ENCODE peak calls at places on chromosome 17, in eight cellular contexts. Q, M, X, V, H, G, U and T are unnamed samples.

GRCh38 chr17:4147751-4148310 is 4.8 kb downstream of the CYB5D2 start:
- DNase-seq in Q (no peak), M (no peak), X (no peak), V (no peak), H (peak), G (no peak), U (no peak), T (no peak)

GRCh38 chr17:50353600-50354195 is 7.8 kb downstream of the XYLT2 start:
- DNase-seq in Q (no peak), M (no peak), X (no peak), V (no peak), H (no peak), G (no peak), U (no peak), T (no peak)

GRCh38 chr17:66467766-66468165 is 165.4 kb downstream of the PRKCA start:
- DNase-seq in Q (no peak), M (no peak), X (no peak), V (no peak), H (peak), G (no peak), U (no peak), T (no peak)

GRCh38 chr17:32822996-32823395 is 53.9 kb downstream of the MYO1D start:
- DNase-seq in Q (no peak), M (no peak), X (no peak), V (no peak), H (no peak), G (no peak), U (no peak), T (no peak)

GRCh38 chr17:34797724-34798123 is 163.5 kb downstream of the CCT6B start:
- DNase-seq in Q (no peak), M (no peak), X (peak), V (no peak), H (peak), G (no peak), U (no peak), T (no peak)

GRCh38 chr17:41534899-41535546 is 6.9 kb upstream of the KRT19 start:
- DNase-seq in Q (no peak), M (no peak), X (no peak), V (no peak), H (no peak), G (no peak), U (no peak), T (peak)

GRCh38 chr17:51741447-51741846 is 417.1 kb downstream of the CA10 start:
- DNase-seq in Q (no peak), M (no peak), X (no peak), V (no peak), H (no peak), G (no peak), U (no peak), T (no peak)

GRCh38 chr17:6430769-6431168 is 4.2 kb downstream of the AIPL1 start:
- DNase-seq in Q (no peak), M (no peak), X (no peak), V (no peak), H (no peak), G (no peak), U (no peak), T (no peak)

GRCh38 chr17:30922235-30922993 is 669 bp downstream of the ADAP2 start:
- DNase-seq in Q (no peak), M (peak), X (peak), V (no peak), H (no peak), G (no peak), U (no peak), T (peak)

GRCh38 chr17:78032166-78032565 is 73.7 kb downstream of the TNRC6C start:
- DNase-seq in Q (no peak), M (no peak), X (no peak), V (no peak), H (peak), G (no peak), U (no peak), T (no peak)
- TF ChIP-seq CTCF in Q (no peak), M (no peak), X (no peak), V (no peak), H (no peak), G (no peak), U (no peak), T (no peak)

DNA sequence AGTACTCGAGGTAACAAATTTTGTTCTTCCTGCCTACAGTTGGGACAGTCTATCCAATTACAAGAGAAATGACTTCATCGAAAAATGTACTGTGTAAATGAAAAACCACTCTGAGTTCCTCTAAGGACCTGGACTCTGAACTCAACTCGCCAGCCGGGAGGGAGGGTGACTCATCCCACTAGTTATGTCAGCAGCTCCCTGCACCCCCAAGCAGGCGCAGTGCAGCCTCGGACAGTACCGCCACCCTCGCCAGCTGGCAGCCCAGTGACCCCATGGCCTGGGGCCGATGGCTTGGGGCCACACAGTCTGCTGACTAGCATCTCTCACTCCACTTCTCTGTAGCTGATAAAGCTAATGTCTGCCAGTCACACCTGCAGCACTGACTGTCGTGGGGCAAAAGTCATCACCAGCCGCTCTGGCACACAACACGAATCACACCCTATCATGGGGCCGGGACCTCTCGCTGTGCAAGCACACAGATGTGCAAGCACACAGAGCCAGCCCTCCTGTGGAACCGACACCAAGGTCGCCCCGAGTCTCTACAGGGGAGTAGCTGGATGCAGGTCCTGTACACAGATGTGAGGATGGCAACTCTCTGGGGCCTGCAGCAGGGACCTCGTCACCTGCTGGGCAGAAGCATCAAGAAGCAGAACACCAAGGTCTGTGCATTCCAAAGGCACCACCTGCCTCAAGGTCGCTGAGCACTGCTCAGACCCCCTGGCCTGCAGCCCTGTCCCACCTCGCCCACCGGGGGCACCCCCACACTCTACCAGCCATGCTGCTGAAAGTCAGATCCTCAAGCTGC is 5.7 kb downstream of the CSNK1D start:
- DNase-seq in Q (peak), M (peak), X (no peak), V (peak), H (peak), G (no peak), U (peak), T (peak)
- TF ChIP-seq CTCF in Q (no peak), M (no peak), X (no peak), V (no peak), H (no peak), G (no peak), U (no peak), T (no peak)

GRCh38 chr17:47884905-47885735 is 10.9 kb upstream of the SP2 start:
- DNase-seq in Q (no peak), M (no peak), X (no peak), V (no peak), H (no peak), G (no peak), U (no peak), T (no peak)
- TF ChIP-seq CTCF in Q (no peak), M (no peak), X (no peak), V (no peak), H (no peak), G (no peak), U (no peak), T (no peak)

GRCh38 chr17:7563115-7563869 is 1.6 kb downstream of the SENP3 start:
- DNase-seq in Q (no peak), M (no peak), X (no peak), V (no peak), H (no peak), G (no peak), U (no peak), T (no peak)

GRCh38 chr17:7562208-7562605 is 488 bp downstream of the SENP3 start:
- DNase-seq in Q (no peak), M (no peak), X (no peak), V (no peak), H (no peak), G (no peak), U (no peak), T (no peak)

GRCh38 chr17:7560172-7561027 is 1.3 kb upstream of the SENP3 start:
- DNase-seq in Q (no peak), M (peak), X (peak), V (peak), H (peak), G (no peak), U (no peak), T (peak)

GRCh38 chr17:7561028-7561575 is 617 bp upstream of the SENP3 start:
- DNase-seq in Q (no peak), M (peak), X (peak), V (peak), H (peak), G (peak), U (peak), T (peak)

DNA sequence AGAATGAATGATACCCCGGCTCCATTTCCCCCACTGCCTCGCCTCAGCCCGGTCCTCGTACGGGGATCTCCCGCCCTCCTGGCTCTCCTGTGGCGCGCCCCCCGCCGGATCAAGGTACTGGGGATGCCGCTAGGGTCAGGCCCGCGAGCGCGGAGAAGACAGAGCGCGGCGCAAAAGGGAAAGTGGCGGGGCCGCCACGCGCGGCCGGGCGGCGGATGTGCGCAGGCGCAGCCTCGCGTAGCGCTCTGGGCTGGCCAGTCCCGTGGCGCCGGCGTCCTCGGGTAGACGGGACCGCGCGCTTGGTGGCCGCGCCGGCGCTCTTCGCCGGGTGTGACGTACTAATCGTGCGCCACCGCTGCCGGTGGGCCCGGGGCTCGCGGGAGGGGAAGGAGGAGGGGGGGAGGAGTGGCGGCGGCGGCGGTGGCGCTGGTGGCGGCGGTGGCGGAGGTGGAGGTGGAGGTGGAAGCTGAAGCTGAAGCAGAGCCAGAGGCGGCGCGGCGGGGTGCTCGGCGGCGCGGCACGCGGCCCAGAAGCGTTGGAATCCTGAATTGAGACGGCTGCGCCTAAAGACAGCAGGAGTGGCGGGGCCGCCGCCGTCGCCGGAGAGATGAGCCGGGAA is at the start of gene SENP3:
- DNase-seq in Q (no peak), M (peak), X (peak), V (peak), H (peak), G (peak), U (no peak), T (peak)
- TF ChIP-seq CTCF in Q (no peak), M (no peak), X (no peak), V (no peak), H (no peak), G (no peak), U (no peak), T (no peak)

DNA sequence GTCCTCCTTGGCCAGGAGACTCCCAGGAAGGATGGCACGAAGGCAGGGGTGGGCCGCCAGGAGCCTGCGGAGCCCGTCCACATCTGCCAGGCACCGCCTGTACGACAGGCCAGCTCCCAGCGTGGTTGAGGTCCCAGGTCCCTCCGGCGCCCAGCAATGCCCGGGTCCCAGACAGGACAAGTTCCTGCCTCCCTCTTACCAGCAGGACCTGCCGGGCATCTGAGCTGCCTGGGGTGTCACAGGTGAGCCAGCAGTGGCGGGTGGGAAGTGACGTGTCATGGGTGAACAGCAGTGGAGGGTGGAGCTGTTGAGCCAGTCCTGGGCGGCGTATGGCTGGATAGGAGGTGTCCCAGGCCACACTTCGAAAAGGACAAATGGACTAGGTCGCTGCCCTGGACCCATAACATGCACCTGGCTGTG is 15.7 kb upstream of the BAHCC1 start:
- DNase-seq in Q (no peak), M (no peak), X (no peak), V (no peak), H (no peak), G (no peak), U (no peak), T (no peak)
- TF ChIP-seq CTCF in Q (no peak), M (no peak), X (no peak), V (no peak), H (no peak), G (no peak), U (no peak), T (no peak)

DNA sequence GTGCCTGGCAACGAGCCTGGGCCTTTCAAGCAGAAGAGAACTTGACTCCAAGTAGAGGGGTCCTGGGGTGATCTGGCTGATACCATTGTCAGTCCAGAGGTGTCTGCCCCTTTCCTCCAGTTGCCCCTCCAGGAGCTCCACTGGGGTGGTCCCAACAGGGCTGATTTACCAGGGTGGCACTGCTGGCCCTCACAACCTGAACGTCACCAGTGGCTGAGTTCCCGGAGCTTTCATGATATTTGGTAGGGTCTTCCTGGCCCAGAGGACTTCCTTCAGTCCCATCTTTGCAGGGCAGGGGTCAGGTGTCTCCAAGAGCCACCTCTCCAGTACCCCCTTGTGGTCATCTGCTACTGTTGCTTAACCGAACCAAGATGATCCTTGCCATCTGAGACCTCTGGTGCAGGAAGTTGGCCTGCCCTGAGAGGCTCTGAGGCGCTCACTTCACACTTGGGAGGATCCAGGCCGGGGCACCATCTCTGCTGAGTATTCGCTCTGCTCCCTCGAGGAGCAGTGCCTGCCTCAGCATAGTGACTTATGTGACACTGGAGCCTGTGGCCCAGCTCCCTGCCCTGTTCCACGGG is 3.5 kb downstream of the LIMD2 start:
- DNase-seq in Q (no peak), M (no peak), X (peak), V (peak), H (peak), G (no peak), U (no peak), T (no peak)
- TF ChIP-seq CTCF in Q (no peak), M (peak), X (peak), V (peak), H (peak), G (peak), U (no peak), T (peak)

GRCh38 chr17:12859520-12859919 is 70.2 kb downstream of the ARHGAP44 start:
- DNase-seq in Q (no peak), M (no peak), X (no peak), V (no peak), H (peak), G (no peak), U (no peak), T (no peak)
- TF ChIP-seq CTCF in Q (no peak), M (no peak), X (no peak), V (no peak), H (no peak), G (no peak), U (no peak), T (no peak)